ENCODE peak calls at places on chromosomes 13 and 19, in eight cellular contexts. P is DND-41, E is hepatocyte, J is IMR-90, Z is HFF-Myc, N is BE2C, W is cardiac fibroblast, H is heart left ventricle. D is an unnamed sample.

GRCh38 chr19:35213678-35214632 is 14.6 kb downstream of the FAM187B start:
- DNase-seq in P (peak), E (peak), J (peak), Z (peak), N (peak), W (peak), H (no peak), D (peak)

GRCh38 chr19:10112037-10112751 is 701 bp downstream of the P2RY11 start:
- DNase-seq in P (no peak), E (no peak), J (no peak), Z (no peak), N (no peak), W (peak), H (no peak), D (no peak)

GRCh38 chr13:101785858-101786257 is 333.4 kb downstream of the ITGBL1 start:
- DNase-seq in P (peak), E (peak), J (peak), Z (no peak), N (peak), W (peak), H (no peak), D (no peak)

GRCh38 chr13:111241006-111241755 is 79.3 kb upstream of the TEX29 start:
- DNase-seq in P (no peak), E (no peak), J (no peak), Z (no peak), N (no peak), W (no peak), H (no peak), D (no peak)

GRCh38 chr13:114032121-114032799 is 58.4 kb upstream of the C13orf46 start:
- DNase-seq in P (no peak), E (no peak), J (peak), Z (peak), N (no peak), W (peak), H (no peak), D (no peak)

GRCh38 chr19:56133858-56134654 is 7.0 kb upstream of the ZNF444 start:
- DNase-seq in P (no peak), E (no peak), J (peak), Z (no peak), N (peak), W (peak), H (no peak), D (no peak)

GRCh38 chr13:98252931-98253470 is 75.9 kb upstream of the RNF113B start:
- DNase-seq in P (no peak), E (peak), J (peak), Z (peak), N (no peak), W (peak), H (no peak), D (no peak)

GRCh38 chr13:48311223-48311622 is 7.7 kb downstream of the RB1 start:
- DNase-seq in P (no peak), E (no peak), J (no peak), Z (no peak), N (no peak), W (no peak), H (no peak), D (no peak)

GRCh38 chr13:43269037-43269476 is 245.7 kb downstream of the DNAJC15 start:
- DNase-seq in P (no peak), E (peak), J (peak), Z (peak), N (no peak), W (peak), H (no peak), D (no peak)

GRCh38 chr19:2329528-2329927 is 1.0 kb downstream of the SPPL2B start:
- DNase-seq in P (no peak), E (no peak), J (no peak), Z (no peak), N (no peak), W (no peak), H (no peak), D (no peak)

GRCh38 chr13:97125810-97126738 is 96.1 kb upstream of the MBNL2 start:
- DNase-seq in P (no peak), E (peak), J (peak), Z (no peak), N (peak), W (peak), H (no peak), D (no peak)

GRCh38 chr13:98332691-98333090 is 155.6 kb upstream of the RNF113B start:
- DNase-seq in P (no peak), E (no peak), J (no peak), Z (no peak), N (no peak), W (no peak), H (no peak), D (no peak)

GRCh38 chr13:19862511-19863313 is 737 bp downstream of the ZMYM5 start:
- DNase-seq in P (peak), E (peak), J (peak), Z (no peak), N (peak), W (peak), H (no peak), D (no peak)

GRCh38 chr19:33950141-33950805 is 153.6 kb downstream of the KCTD15 start:
- DNase-seq in P (no peak), E (no peak), J (no peak), Z (no peak), N (no peak), W (no peak), H (no peak), D (no peak)

GRCh38 chr19:4390017-4390861 is 10.1 kb downstream of the SH3GL1 start:
- DNase-seq in P (no peak), E (peak), J (peak), Z (no peak), N (no peak), W (peak), H (peak), D (peak)

GRCh38 chr13:46170687-46171086 is 11.3 kb downstream of the LCP1 start:
- DNase-seq in P (peak), E (no peak), J (no peak), Z (no peak), N (no peak), W (peak), H (no peak), D (no peak)

GRCh38 chr13:110648848-110649421 is 33.6 kb downstream of the NAXD start:
- DNase-seq in P (no peak), E (no peak), J (no peak), Z (no peak), N (no peak), W (no peak), H (no peak), D (no peak)

GRCh38 chr19:13841339-13842293 is 35.3 kb upstream of the NANOS3 start:
- DNase-seq in P (no peak), E (peak), J (no peak), Z (no peak), N (peak), W (peak), H (no peak), D (no peak)

GRCh38 chr19:14961956-14962685 is 17.5 kb downstream of the SLC1A6 start:
- DNase-seq in P (no peak), E (no peak), J (no peak), Z (no peak), N (no peak), W (no peak), H (no peak), D (no peak)

GRCh38 chr13:112346899-112347229 is 29.3 kb upstream of the SPACA7 start:
- DNase-seq in P (no peak), E (no peak), J (no peak), Z (no peak), N (no peak), W (no peak), H (no peak), D (no peak)

GRCh38 chr19:47190167-47190727 is 40.8 kb downstream of the BBC3 start:
- DNase-seq in P (no peak), E (peak), J (peak), Z (no peak), N (no peak), W (peak), H (no peak), D (peak)

GRCh38 chr19:18044825-18045304 is 36.9 kb downstream of the ARRDC2 start:
- DNase-seq in P (peak), E (peak), J (peak), Z (no peak), N (no peak), W (peak), H (peak), D (no peak)

GRCh38 chr13:44934724-44935123 is 54.5 kb downstream of the NUFIP1 start:
- DNase-seq in P (no peak), E (no peak), J (peak), Z (no peak), N (no peak), W (peak), H (no peak), D (no peak)

GRCh38 chr13:42458193-42458592 is 115.8 kb upstream of the TNFSF11 start:
- DNase-seq in P (no peak), E (no peak), J (no peak), Z (no peak), N (no peak), W (no peak), H (no peak), D (no peak)

GRCh38 chr13:31945202-31945978 is 86.2 kb upstream of the FRY start:
- DNase-seq in P (no peak), E (peak), J (peak), Z (peak), N (peak), W (peak), H (peak), D (peak)

GRCh38 chr13:106415971-106416370 is 119.5 kb downstream of the EFNB2 start:
- DNase-seq in P (no peak), E (no peak), J (no peak), Z (no peak), N (no peak), W (no peak), H (no peak), D (no peak)

GRCh38 chr19:51366999-51367564 is 894 bp upstream of the ETFB start:
- DNase-seq in P (peak), E (peak), J (no peak), Z (no peak), N (peak), W (no peak), H (peak), D (no peak)

GRCh38 chr13:89066868-89067466 is 1395.8 kb downstream of the SLITRK5 start:
- DNase-seq in P (peak), E (peak), J (peak), Z (no peak), N (peak), W (peak), H (no peak), D (peak)

GRCh38 chr19:50361290-50362029 is 4.0 kb downstream of the NAPSA start:
- DNase-seq in P (no peak), E (no peak), J (no peak), Z (no peak), N (no peak), W (no peak), H (no peak), D (no peak)

GRCh38 chr13:95552539-95553270 is at the start of gene CLDN10:
- DNase-seq in P (no peak), E (no peak), J (no peak), Z (no peak), N (no peak), W (no peak), H (peak), D (no peak)

GRCh38 chr13:38166121-38166520 is 183.5 kb upstream of the UFM1 start:
- DNase-seq in P (no peak), E (no peak), J (no peak), Z (no peak), N (no peak), W (peak), H (no peak), D (no peak)

GRCh38 chr19:45128806-45129205 is 32.0 kb downstream of the NKPD1 start:
- DNase-seq in P (no peak), E (no peak), J (no peak), Z (no peak), N (no peak), W (no peak), H (no peak), D (no peak)

GRCh38 chr19:4414800-4415251 is 12.4 kb downstream of the CHAF1A start:
- DNase-seq in P (no peak), E (no peak), J (peak), Z (no peak), N (no peak), W (no peak), H (peak), D (no peak)

GRCh38 chr13:46182491-46182877 is 507 bp upstream of the LCP1 start:
- DNase-seq in P (no peak), E (no peak), J (no peak), Z (no peak), N (no peak), W (no peak), H (no peak), D (no peak)

GRCh38 chr13:76610819-76611415 is 275.3 kb downstream of the KCTD12 start:
- DNase-seq in P (no peak), E (no peak), J (no peak), Z (no peak), N (no peak), W (no peak), H (no peak), D (no peak)

GRCh38 chr13:24274452-24274971 is 34.9 kb upstream of the C1QTNF9 start:
- DNase-seq in P (peak), E (no peak), J (peak), Z (no peak), N (no peak), W (peak), H (peak), D (no peak)
- H3K4me3 ChIP-seq in P (no peak), E (no peak), J (no peak), Z (no peak), N (no peak), W (no peak), H (no peak), D (no peak)

GRCh38 chr19:43624933-43625332 is 5.5 kb upstream of the ZNF428 start:
- DNase-seq in P (peak), E (no peak), J (peak), Z (no peak), N (no peak), W (peak), H (peak), D (no peak)
- TF ChIP-seq CTCF in P (peak), E (peak), J (no peak), Z (no peak), N (no peak), W (no peak), H (no peak), D (no peak)

GRCh38 chr13:94249512-94249911 is 230.0 kb downstream of the DCT start:
- DNase-seq in P (no peak), E (no peak), J (peak), Z (peak), N (no peak), W (peak), H (no peak), D (no peak)
- H3K4me3 ChIP-seq in P (no peak), E (no peak), J (no peak), Z (no peak), N (no peak), W (no peak), H (no peak), D (no peak)

GRCh38 chr19:48637449-48637947 is 319 bp upstream of the DBP start:
- DNase-seq in P (peak), E (peak), J (peak), Z (peak), N (peak), W (peak), H (peak), D (peak)

GRCh38 chr19:48635263-48635965 is 1.8 kb downstream of the DBP start:
- DNase-seq in P (peak), E (peak), J (no peak), Z (no peak), N (peak), W (no peak), H (peak), D (no peak)

GRCh38 chr19:48637948-48638830 is 1.0 kb upstream of the DBP start:
- DNase-seq in P (peak), E (peak), J (peak), Z (peak), N (peak), W (peak), H (peak), D (peak)

GRCh38 chr19:48635966-48636858 is 967 bp downstream of the DBP start:
- DNase-seq in P (peak), E (peak), J (no peak), Z (no peak), N (no peak), W (no peak), H (peak), D (no peak)

GRCh38 chr19:48636859-48637448 is at the start of gene DBP:
- DNase-seq in P (no peak), E (peak), J (no peak), Z (no peak), N (peak), W (no peak), H (peak), D (no peak)
- TF ChIP-seq CTCF in P (peak), E (peak), J (no peak), Z (no peak), N (no peak), W (peak), H (peak), D (no peak)